ENCODE peak calls at places on chromosomes 3 and 15, in ten cellular contexts. I, A, W, N, E, Y, K, U, F and X are unnamed samples.
A peak's percentile ranks its signal among the peaks of the same experiment; 100 is the strongest.

GRCh38 chr15:69314736-69315135 is 16.0 kb downstream of the PAQR5 start:
- DNase-seq in I (no peak), A (no peak), N (no peak), E (no peak), K (no peak), W (no peak), Y (no peak), U (no peak), F (no peak), X (no peak)

GRCh38 chr15:56174649-56175048 is 69.0 kb downstream of the RFX7 start:
- DNase-seq in W (no peak), E (no peak), F (no peak), Y (no peak), U (no peak), A (no peak), K (no peak), I (no peak), N (no peak), X (no peak)

GRCh38 chr3:52327486-52328290 is 11.6 kb downstream of the DNAH1 start:
- DNase-seq in W (no peak), Y (no peak), U (no peak), E (no peak), A (no peak), I (no peak), F (no peak), K (no peak), N (no peak), X (peak; percentile 12)

GRCh38 chr3:135803291-135803690 is 162.2 kb upstream of the PPP2R3A start:
- DNase-seq in Y (no peak), I (no peak), E (no peak), A (no peak), W (no peak), N (no peak), K (no peak), F (no peak), U (no peak), X (no peak)

GRCh38 chr3:183378008-183378407 is 50.4 kb downstream of the MCF2L2 start:
- DNase-seq in N (no peak), W (no peak), E (no peak), I (no peak), Y (no peak), U (no peak), F (no peak), K (no peak), A (no peak), X (no peak)

GRCh38 chr15:32828507-32829186 is 110.8 kb downstream of the GREM1 start:
- DNase-seq in K (no peak), E (no peak), I (no peak), F (peak; percentile 87), N (peak; percentile 13), U (no peak), A (no peak), Y (peak; percentile 83), W (peak; percentile 97), X (no peak)

GRCh38 chr3:132394334-132394733 is 23.0 kb upstream of the DNAJC13 start:
- DNase-seq in W (peak; percentile 49), I (no peak), N (no peak), U (no peak), K (no peak), A (no peak), E (no peak), F (peak; percentile 31), Y (no peak), X (no peak)

GRCh38 chr3:124257332-124257864 is 265.5 kb upstream of the ROPN1 start:
- DNase-seq in F (no peak), K (no peak), Y (no peak), E (no peak), A (no peak), U (no peak), W (no peak), I (no peak), N (no peak), X (no peak)

GRCh38 chr3:151445283-151446001 is 15.4 kb downstream of the IGSF10 start:
- DNase-seq in W (peak; percentile 88), U (no peak), F (peak; percentile 61), A (no peak), Y (no peak), E (no peak), I (no peak), K (no peak), N (no peak), X (no peak)

GRCh38 chr3:159860269-159860668 is 128.4 kb upstream of the IL12A start:
- DNase-seq in N (no peak), A (no peak), U (no peak), K (no peak), I (no peak), F (no peak), Y (no peak), E (no peak), W (no peak), X (no peak)

GRCh38 chr3:116263842-116264545 is 181.3 kb downstream of the LSAMP start:
- DNase-seq in K (no peak), N (no peak), Y (no peak), I (no peak), W (peak; percentile 18), F (peak; percentile 2), E (no peak), A (no peak), U (no peak), X (no peak)

GRCh38 chr15:65423977-65424679 is 1.4 kb upstream of the IGDCC4 start:
- DNase-seq in W (peak; percentile 31), F (peak; percentile 43), N (no peak), Y (peak; percentile 53), U (no peak), I (no peak), A (no peak), E (peak; percentile 2), K (no peak), X (no peak)

GRCh38 chr15:23372284-23372683 is 17.7 kb downstream of the GOLGA8S start:
- DNase-seq in F (peak; percentile 11), E (no peak), U (no peak), Y (no peak), I (no peak), W (no peak), K (no peak), A (no peak), N (no peak), X (no peak)

GRCh38 chr15:100291106-100291505 is 50.7 kb downstream of the ADAMTS17 start:
- DNase-seq in I (no peak), W (peak; percentile 45), F (peak; percentile 11), U (no peak), K (no peak), A (no peak), N (no peak), E (no peak), Y (no peak), X (no peak)

GRCh38 chr3:13234155-13234505 is 160.9 kb upstream of the IQSEC1 start:
- DNase-seq in N (no peak), E (no peak), F (no peak), W (no peak), A (no peak), I (no peak), K (no peak), U (no peak), Y (no peak), X (no peak)

GRCh38 chr3:127749787-127750225 is 72.5 kb downstream of the MGLL start:
- DNase-seq in N (no peak), A (no peak), I (no peak), K (no peak), U (no peak), W (peak; percentile 14), F (no peak), E (no peak), Y (no peak), X (no peak)